ENCODE peak calls at places on chromosomes 16 and 17, in eight cellular contexts. F, S, T, G, P, I, B and K are unnamed samples.
A peak's percentile ranks its signal among the peaks of the same experiment; 100 is the strongest.

GRCh38 chr17:2916362-2916928 is 120.2 kb downstream of the RAP1GAP2 start:
- DNase-seq in G (no peak), T (no peak), B (no peak), S (no peak), P (no peak), I (no peak), F (no peak), K (no peak)

GRCh38 chr17:75338335-75338734 is 49.1 kb upstream of the SLC25A19 start:
- DNase-seq in I (no peak), P (peak; percentile 29), T (no peak), F (no peak), B (no peak), S (no peak), G (no peak), K (no peak)

GRCh38 chr16:58574895-58575294 is 54.7 kb downstream of the CNOT1 start:
- DNase-seq in S (no peak), T (no peak), P (no peak), F (no peak), G (no peak), B (no peak), I (peak; percentile 28), K (no peak)

GRCh38 chr17:45248132-45248936 is 13.6 kb downstream of the SPATA32 start:
- DNase-seq in F (peak; percentile 76), P (peak; percentile 81), T (peak; percentile 80), S (peak; percentile 66), I (no peak), G (peak; percentile 92), B (peak; percentile 75), K (peak; percentile 86)

GRCh38 chr17:50517504-50518264 is 9.4 kb downstream of the MYCBPAP start:
- DNase-seq in G (no peak), S (no peak), P (no peak), I (no peak), T (no peak), B (no peak), F (no peak), K (no peak)

GRCh38 chr17:15092762-15093161 is 172.4 kb downstream of the PMP22 start:
- DNase-seq in G (no peak), B (no peak), I (no peak), S (no peak), T (no peak), F (no peak), P (no peak), K (no peak)

GRCh38 chr16:57231821-57232350 is 13.2 kb upstream of the ARL2BP start:
- DNase-seq in T (no peak), P (no peak), I (no peak), S (no peak), G (no peak), F (no peak), B (no peak), K (no peak)

GRCh38 chr16:77836801-77837200 is 48.4 kb downstream of the VAT1L start:
- DNase-seq in P (no peak), B (no peak), I (no peak), F (no peak), G (no peak), T (no peak), S (no peak), K (no peak)

GRCh38 chr17:38861399-38861843 is 7.9 kb upstream of the RPL23 start:
- DNase-seq in B (no peak), T (no peak), F (peak; percentile 46), I (no peak), G (peak; percentile 71), S (peak; percentile 35), P (peak; percentile 75), K (no peak)

GRCh38 chr16:56852968-56853367 is 12.0 kb upstream of the SLC12A3 start:
- DNase-seq in B (no peak), S (no peak), G (no peak), I (no peak), F (no peak), T (no peak), P (no peak), K (no peak)

GRCh38 chr16:88060524-88061219 is 109.4 kb downstream of the BANP start:
- DNase-seq in T (no peak), S (no peak), F (no peak), I (no peak), B (no peak), G (peak; percentile 81), P (no peak), K (no peak)

GRCh38 chr17:57136355-57136754 is 51.3 kb downstream of the AKAP1 start:
- DNase-seq in I (no peak), P (no peak), F (no peak), G (peak; percentile 68), S (no peak), B (no peak), T (no peak), K (peak; percentile 49)

GRCh38 chr16:4677390-4677789 is 16.0 kb upstream of the NUDT16L1 start:
- DNase-seq in B (no peak), G (no peak), T (no peak), I (no peak), S (no peak), F (no peak), P (no peak), K (no peak)

GRCh38 chr17:8791910-8792270 is 7.3 kb downstream of the MFSD6L start:
- DNase-seq in F (no peak), S (no peak), G (no peak), P (no peak), I (no peak), B (no peak), T (no peak), K (no peak)

GRCh38 chr17:2289878-2290478 is 13.6 kb downstream of the SMG6 start:
- DNase-seq in S (no peak), T (no peak), F (no peak), G (no peak), B (no peak), P (no peak), I (no peak), K (no peak)